ENCODE peak calls at places on chromosomes 13 and 19, in six cellular contexts. One of them, this sample, is unnamed.

GRCh38 chr19:35122687-35123551 is 7.3 kb downstream of the FXYD3 start:
- DNase-seq in heart left ventricle: no peak
- DNase-seq in left ventricle myocardium inferior: no peak
- DNase-seq in psoas muscle: no peak
- DNase-seq in fibroblast of pulmonary artery: no peak
- DNase-seq in endothelial cell of umbilical vein: no peak
- DNase-seq in this sample: no peak

GRCh38 chr13:36428083-36428482 is 4.2 kb upstream of the CCNA1 start:
- DNase-seq in heart left ventricle: no peak
- DNase-seq in left ventricle myocardium inferior: no peak
- DNase-seq in psoas muscle: no peak
- DNase-seq in fibroblast of pulmonary artery: peak; percentile 67
- DNase-seq in endothelial cell of umbilical vein: no peak
- DNase-seq in this sample: peak; percentile 45

GRCh38 chr13:32261567-32261966 is 53.6 kb downstream of the ZAR1L start:
- DNase-seq in heart left ventricle: peak; percentile 89
- DNase-seq in left ventricle myocardium inferior: peak; percentile 69
- DNase-seq in psoas muscle: peak; percentile 58
- DNase-seq in fibroblast of pulmonary artery: peak; percentile 97
- DNase-seq in endothelial cell of umbilical vein: peak; percentile 99
- DNase-seq in this sample: peak; percentile 91

GRCh38 chr13:76903544-76904162 is 17.4 kb upstream of the KCTD12 start:
- DNase-seq in heart left ventricle: peak; percentile 49
- DNase-seq in left ventricle myocardium inferior: peak; percentile 33
- DNase-seq in psoas muscle: peak; percentile 39
- DNase-seq in fibroblast of pulmonary artery: peak; percentile 91
- DNase-seq in endothelial cell of umbilical vein: peak; percentile 89
- DNase-seq in this sample: peak; percentile 89

GRCh38 chr19:43422000-43422688 is 7.5 kb downstream of the TEX101 start:
- DNase-seq in heart left ventricle: no peak
- DNase-seq in left ventricle myocardium inferior: no peak
- DNase-seq in psoas muscle: no peak
- DNase-seq in fibroblast of pulmonary artery: no peak
- DNase-seq in endothelial cell of umbilical vein: no peak
- DNase-seq in this sample: no peak

GRCh38 chr13:62040078-62040477 is 624.4 kb upstream of the PCDH20 start:
- DNase-seq in heart left ventricle: no peak
- DNase-seq in left ventricle myocardium inferior: no peak
- DNase-seq in psoas muscle: no peak
- DNase-seq in fibroblast of pulmonary artery: no peak
- DNase-seq in endothelial cell of umbilical vein: no peak
- DNase-seq in this sample: no peak

GRCh38 chr19:41000310-41000737 is 9.2 kb downstream of the CYP2B6 start:
- DNase-seq in heart left ventricle: no peak
- DNase-seq in left ventricle myocardium inferior: no peak
- DNase-seq in psoas muscle: no peak
- DNase-seq in fibroblast of pulmonary artery: peak; percentile 4
- DNase-seq in endothelial cell of umbilical vein: no peak
- DNase-seq in this sample: no peak

GRCh38 chr13:83057119-83057518 is 825.2 kb downstream of the SLITRK1 start:
- DNase-seq in heart left ventricle: no peak
- DNase-seq in left ventricle myocardium inferior: no peak
- DNase-seq in psoas muscle: no peak
- DNase-seq in fibroblast of pulmonary artery: no peak
- DNase-seq in endothelial cell of umbilical vein: no peak
- DNase-seq in this sample: peak; percentile 18

GRCh38 chr19:29248332-29248844 is 35.4 kb upstream of the UQCRFS1 start:
- DNase-seq in heart left ventricle: no peak
- DNase-seq in left ventricle myocardium inferior: no peak
- DNase-seq in psoas muscle: no peak
- DNase-seq in fibroblast of pulmonary artery: no peak
- DNase-seq in endothelial cell of umbilical vein: no peak
- DNase-seq in this sample: no peak

GRCh38 chr13:113410472-113411201 is 42.7 kb downstream of the ADPRHL1 start:
- DNase-seq in heart left ventricle: peak; percentile 10
- DNase-seq in left ventricle myocardium inferior: no peak
- DNase-seq in psoas muscle: peak; percentile 84
- DNase-seq in fibroblast of pulmonary artery: peak; percentile 15
- DNase-seq in endothelial cell of umbilical vein: no peak
- DNase-seq in this sample: peak; percentile 41
- H3K4me3 ChIP-seq in heart left ventricle: no peak overlapping the region
- H3K4me3 ChIP-seq in left ventricle myocardium inferior: no peak overlapping the region
- H3K4me3 ChIP-seq in psoas muscle: peak overlapping the region; percentile 66
- H3K4me3 ChIP-seq in fibroblast of pulmonary artery: no peak overlapping the region
- H3K4me3 ChIP-seq in endothelial cell of umbilical vein: no peak overlapping the region
- H3K4me3 ChIP-seq in this sample: no peak overlapping the region

DNA sequence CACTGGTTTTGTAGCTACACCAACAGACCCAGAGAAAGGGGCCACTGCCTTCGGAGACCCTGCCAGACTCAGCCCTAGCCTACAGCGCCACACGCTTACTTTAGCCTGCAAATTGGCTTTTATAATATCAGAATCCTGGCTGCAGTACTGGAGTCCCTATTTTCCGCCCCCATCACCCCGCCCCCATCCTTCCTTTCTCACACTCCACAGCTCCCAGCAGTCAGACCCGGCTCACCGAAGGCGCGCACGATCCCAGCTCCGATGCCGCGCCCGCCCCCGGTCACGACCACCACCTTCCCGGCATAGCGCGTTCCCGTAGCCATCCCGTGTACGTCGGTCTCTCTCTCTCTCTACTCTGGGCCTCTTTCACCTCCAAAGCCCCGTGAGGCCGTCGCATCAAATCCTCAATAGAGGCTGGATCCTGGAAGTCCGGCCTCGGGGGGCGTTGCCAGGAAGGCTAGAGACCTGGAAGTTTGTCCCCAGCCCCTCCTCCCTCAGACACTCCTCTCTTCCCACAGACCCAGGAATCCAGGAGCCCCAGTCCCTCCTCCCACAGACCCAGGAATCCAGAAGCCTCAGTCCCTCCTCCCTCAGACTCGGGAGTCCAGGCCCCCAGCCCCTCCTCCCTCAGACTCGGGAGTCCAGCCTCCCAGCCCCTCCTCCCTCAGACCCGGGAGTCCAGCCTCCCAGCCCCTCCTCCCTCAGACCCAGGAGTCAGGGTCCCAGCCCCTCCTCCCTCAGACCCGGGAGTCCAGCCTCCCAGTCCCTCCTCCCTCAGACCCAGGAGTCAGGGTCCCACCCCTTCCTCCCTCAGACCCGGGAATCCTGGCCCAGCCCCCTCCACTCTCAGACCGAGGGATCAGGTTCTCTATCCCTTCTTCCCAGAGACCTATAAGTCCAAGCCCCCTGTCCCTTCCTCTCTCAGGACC is at the start of gene HSD17B14:
- DNase-seq in heart left ventricle: no peak
- DNase-seq in left ventricle myocardium inferior: no peak
- DNase-seq in psoas muscle: no peak
- DNase-seq in fibroblast of pulmonary artery: peak; percentile 27
- DNase-seq in endothelial cell of umbilical vein: peak; percentile 78
- DNase-seq in this sample: peak; percentile 38
- TF ChIP-seq CTCF in heart left ventricle: peak; percentile 5
- TF ChIP-seq CTCF in left ventricle myocardium inferior: peak; percentile 20
- TF ChIP-seq CTCF in psoas muscle: no peak
- TF ChIP-seq CTCF in fibroblast of pulmonary artery: no peak
- TF ChIP-seq CTCF in endothelial cell of umbilical vein: no peak
- TF ChIP-seq CTCF in this sample: no peak

GRCh38 chr19:53878786-53879144 is 3.2 kb upstream of the PRKCG start:
- DNase-seq in heart left ventricle: no peak
- DNase-seq in left ventricle myocardium inferior: no peak
- DNase-seq in psoas muscle: no peak
- DNase-seq in fibroblast of pulmonary artery: no peak
- DNase-seq in endothelial cell of umbilical vein: peak; percentile 31
- DNase-seq in this sample: no peak
- H3K4me3 ChIP-seq in heart left ventricle: peak overlapping the region; percentile 57
- H3K4me3 ChIP-seq in left ventricle myocardium inferior: peak overlapping the region; percentile 76
- H3K4me3 ChIP-seq in psoas muscle: peak overlapping the region; percentile 62
- H3K4me3 ChIP-seq in fibroblast of pulmonary artery: peak overlapping the region; percentile 55
- H3K4me3 ChIP-seq in endothelial cell of umbilical vein: peak overlapping the region; percentile 36
- H3K4me3 ChIP-seq in this sample: peak overlapping the region; percentile 69

DNA sequence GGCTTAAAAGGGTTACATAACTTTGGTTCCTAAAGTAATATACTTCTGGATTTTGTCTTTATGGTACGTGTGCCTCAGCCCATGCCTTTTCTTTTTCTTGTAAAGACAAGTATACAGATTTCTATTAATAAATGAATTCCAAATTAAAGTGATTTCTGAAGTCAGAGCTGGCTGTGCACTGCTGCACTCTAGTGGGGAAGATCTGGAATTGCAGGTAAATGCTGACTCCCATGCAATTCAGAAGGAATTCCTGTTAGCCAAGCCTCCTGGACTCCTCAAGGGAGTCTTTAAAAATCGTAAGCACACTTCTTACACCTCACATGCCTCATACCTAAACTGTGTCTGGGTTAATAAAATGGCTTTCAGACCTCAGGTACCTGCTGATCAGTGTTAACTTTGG is 118.4 kb upstream of the SLC7A1 start:
- DNase-seq in heart left ventricle: no peak
- DNase-seq in left ventricle myocardium inferior: no peak
- DNase-seq in psoas muscle: no peak
- DNase-seq in fibroblast of pulmonary artery: peak; percentile 33
- DNase-seq in endothelial cell of umbilical vein: peak; percentile 22
- DNase-seq in this sample: no peak
- TF ChIP-seq CTCF in heart left ventricle: no peak
- TF ChIP-seq CTCF in left ventricle myocardium inferior: no peak
- TF ChIP-seq CTCF in psoas muscle: peak; percentile 22
- TF ChIP-seq CTCF in fibroblast of pulmonary artery: peak; percentile 60
- TF ChIP-seq CTCF in endothelial cell of umbilical vein: peak; percentile 55
- TF ChIP-seq CTCF in this sample: peak; percentile 50

GRCh38 chr19:778910-779653 is 18.2 kb upstream of the PTBP1 start:
- DNase-seq in heart left ventricle: no peak
- DNase-seq in left ventricle myocardium inferior: no peak
- DNase-seq in psoas muscle: peak; percentile 68
- DNase-seq in fibroblast of pulmonary artery: peak; percentile 95
- DNase-seq in endothelial cell of umbilical vein: peak; percentile 55
- DNase-seq in this sample: peak; percentile 96
- H3K4me3 ChIP-seq in heart left ventricle: peak overlapping the region; percentile 14
- H3K4me3 ChIP-seq in left ventricle myocardium inferior: peak overlapping the region; percentile 42
- H3K4me3 ChIP-seq in psoas muscle: no peak overlapping the region
- H3K4me3 ChIP-seq in fibroblast of pulmonary artery: no peak overlapping the region
- H3K4me3 ChIP-seq in endothelial cell of umbilical vein: no peak overlapping the region
- H3K4me3 ChIP-seq in this sample: no peak overlapping the region

GRCh38 chr19:18773682-18774081 is 17.4 kb downstream of the COMP start:
- DNase-seq in heart left ventricle: no peak
- DNase-seq in left ventricle myocardium inferior: no peak
- DNase-seq in psoas muscle: no peak
- DNase-seq in fibroblast of pulmonary artery: no peak
- DNase-seq in endothelial cell of umbilical vein: no peak
- DNase-seq in this sample: no peak

GRCh38 chr19:18772620-18773587 is 18.2 kb downstream of the COMP start:
- DNase-seq in heart left ventricle: no peak
- DNase-seq in left ventricle myocardium inferior: no peak
- DNase-seq in psoas muscle: no peak
- DNase-seq in fibroblast of pulmonary artery: no peak
- DNase-seq in endothelial cell of umbilical vein: no peak
- DNase-seq in this sample: no peak

GRCh38 chr19:18770663-18771327 is 20.3 kb downstream of the COMP start:
- DNase-seq in heart left ventricle: no peak
- DNase-seq in left ventricle myocardium inferior: no peak
- DNase-seq in psoas muscle: no peak
- DNase-seq in fibroblast of pulmonary artery: no peak
- DNase-seq in endothelial cell of umbilical vein: no peak
- DNase-seq in this sample: no peak

GRCh38 chr19:18769989-18770528 is 21.0 kb downstream of the COMP start:
- DNase-seq in heart left ventricle: no peak
- DNase-seq in left ventricle myocardium inferior: no peak
- DNase-seq in psoas muscle: no peak
- DNase-seq in fibroblast of pulmonary artery: no peak
- DNase-seq in endothelial cell of umbilical vein: no peak
- DNase-seq in this sample: no peak

DNA sequence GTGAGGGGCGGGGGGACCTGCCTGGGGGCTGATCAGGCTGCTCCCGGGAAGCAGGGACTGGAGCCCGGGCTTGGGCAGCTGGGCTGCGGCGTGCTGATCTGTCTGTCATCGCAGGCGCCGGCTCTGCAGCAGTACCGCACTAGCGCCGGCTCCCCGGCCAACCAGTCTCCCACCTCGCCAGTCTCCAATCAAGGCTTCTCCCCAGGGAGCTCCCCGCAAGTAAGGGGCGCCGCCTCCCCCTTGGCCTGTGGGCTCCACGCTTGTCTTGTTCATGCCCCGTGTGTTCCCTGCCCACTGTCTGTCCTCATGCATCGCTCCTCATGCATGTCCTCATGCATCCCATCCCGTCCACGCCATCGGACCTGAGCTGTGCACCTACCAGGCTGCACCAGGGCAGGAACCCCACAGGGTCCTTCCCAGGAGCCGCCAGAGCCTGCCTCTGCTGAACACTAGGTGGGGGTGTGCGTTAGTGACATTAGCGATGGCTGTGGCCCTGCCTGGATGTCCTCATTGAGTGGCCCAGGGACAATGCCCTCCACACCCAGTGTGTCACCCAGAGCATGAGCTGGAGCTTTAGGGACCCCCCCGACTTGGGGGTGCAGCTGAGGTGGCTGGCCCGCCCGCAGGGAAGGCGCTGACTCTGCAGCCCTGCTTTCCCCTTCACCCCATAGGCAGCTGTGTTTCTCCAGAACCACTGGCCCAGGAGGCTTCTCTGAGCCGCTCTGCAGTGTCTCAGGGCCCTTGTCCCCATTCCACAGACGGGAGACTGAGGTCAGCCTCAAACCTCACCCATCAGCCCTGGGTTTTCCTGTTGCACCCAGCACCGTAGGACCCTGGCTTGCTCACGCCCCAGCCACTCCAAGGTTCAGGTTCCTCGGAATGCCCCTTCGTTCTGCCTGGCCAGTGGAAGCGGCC is 19.5 kb downstream of the COMP start:
- DNase-seq in heart left ventricle: no peak
- DNase-seq in left ventricle myocardium inferior: no peak
- DNase-seq in psoas muscle: no peak
- DNase-seq in fibroblast of pulmonary artery: no peak
- DNase-seq in endothelial cell of umbilical vein: no peak
- DNase-seq in this sample: no peak
- TF ChIP-seq CTCF in heart left ventricle: no peak
- TF ChIP-seq CTCF in left ventricle myocardium inferior: no peak
- TF ChIP-seq CTCF in psoas muscle: no peak
- TF ChIP-seq CTCF in fibroblast of pulmonary artery: peak; percentile 30
- TF ChIP-seq CTCF in endothelial cell of umbilical vein: peak; percentile 23
- TF ChIP-seq CTCF in this sample: no peak

DNA sequence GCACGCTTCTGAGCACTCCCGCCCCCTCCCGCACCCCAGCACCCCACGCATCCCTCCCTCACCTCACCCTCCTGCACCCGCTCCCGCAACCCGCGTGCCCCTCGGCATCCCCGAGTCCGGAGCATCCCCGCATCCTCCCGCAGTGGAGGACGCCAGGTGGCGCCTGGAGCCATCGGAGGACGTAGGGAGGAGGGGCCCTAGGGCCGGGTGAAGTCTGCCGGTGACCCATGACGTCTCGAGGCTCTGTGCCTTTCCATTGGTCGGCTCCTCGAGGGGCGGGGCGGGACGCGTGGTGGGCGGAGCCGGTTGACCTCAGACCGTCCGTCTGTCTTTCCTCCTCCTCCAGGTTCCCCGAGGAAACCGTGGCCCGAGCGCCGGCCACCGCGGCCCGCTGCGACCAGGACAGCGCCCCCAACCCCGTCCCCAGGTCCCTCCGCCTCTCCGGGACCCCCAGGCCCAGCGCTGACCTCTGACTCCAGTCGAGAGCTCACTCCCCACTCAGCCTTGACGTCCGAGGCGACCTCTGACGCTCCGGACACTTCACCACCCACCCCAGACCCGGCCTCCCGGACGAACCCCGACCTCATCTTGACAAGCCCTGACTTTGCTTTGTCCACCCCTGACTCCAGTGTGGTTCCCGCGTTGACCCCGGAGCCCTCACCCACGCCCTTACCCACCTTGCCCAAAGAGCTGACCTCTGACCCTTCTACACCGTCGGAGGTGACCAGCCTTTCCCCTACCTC is 19.9 kb downstream of the SBK2 start:
- DNase-seq in heart left ventricle: peak; percentile 92
- DNase-seq in left ventricle myocardium inferior: peak; percentile 94
- DNase-seq in psoas muscle: peak; percentile 94
- DNase-seq in fibroblast of pulmonary artery: peak; percentile 95
- DNase-seq in endothelial cell of umbilical vein: peak; percentile 89
- DNase-seq in this sample: peak; percentile 92
- H3K4me3 ChIP-seq in heart left ventricle: peak overlapping the region; percentile 52
- H3K4me3 ChIP-seq in left ventricle myocardium inferior: peak overlapping the region; percentile 69
- H3K4me3 ChIP-seq in psoas muscle: peak overlapping the region; percentile 71
- H3K4me3 ChIP-seq in fibroblast of pulmonary artery: peak overlapping the region; percentile 34
- H3K4me3 ChIP-seq in endothelial cell of umbilical vein: no peak overlapping the region
- H3K4me3 ChIP-seq in this sample: peak overlapping the region; percentile 49